ENCODE peak calls at places on chromosomes 12 and 14, in ten cellular contexts. O is stomach, F is HFF-Myc, H is upper lobe of left lung, P is omental fat pad, Q is GM10248, V is AG09309, M is neural crest cell, A is GM13977, U is Caco-2. J is an unnamed sample.

GRCh38 chr12:74728006-74728405 is 190.4 kb downstream of the ATXN7L3B start:
- DNase-seq in O (no peak), F (no peak), H (no peak), P (no peak), Q (no peak), V (no peak), M (no peak), A (no peak), U (no peak), J (no peak)

GRCh38 chr14:78469947-78470346 is 299.8 kb downstream of the NRXN3 start:
- DNase-seq in O (no peak), F (no peak), H (no peak), P (no peak), Q (no peak), V (no peak), M (no peak), A (no peak), U (no peak), J (no peak)

GRCh38 chr12:42056130-42056529 is 88.5 kb downstream of the GXYLT1 start:
- DNase-seq in O (no peak), F (no peak), H (no peak), P (no peak), Q (peak; percentile 39), V (no peak), M (no peak), A (peak; percentile 11), U (no peak), J (no peak)

GRCh38 chr14:71652368-71652767 is 279.9 kb upstream of the RGS6 start:
- DNase-seq in O (no peak), F (no peak), H (no peak), P (no peak), Q (no peak), V (no peak), M (no peak), A (no peak), U (no peak), J (no peak)

GRCh38 chr14:59333668-59334067 is 131.5 kb downstream of the GPR135 start:
- DNase-seq in O (no peak), F (peak; percentile 27), H (no peak), P (no peak), Q (no peak), V (peak; percentile 95), M (no peak), A (no peak), U (peak; percentile 59), J (no peak)

GRCh38 chr14:86575141-86575540 is 1045.2 kb downstream of the FLRT2 start:
- DNase-seq in O (no peak), F (no peak), H (no peak), P (no peak), Q (no peak), V (no peak), M (no peak), A (no peak), U (no peak), J (no peak)

GRCh38 chr12:96117460-96117859 is 76.7 kb upstream of the ELK3 start:
- DNase-seq in O (no peak), F (no peak), H (no peak), P (no peak), Q (no peak), V (no peak), M (no peak), A (no peak), U (peak; percentile 26), J (no peak)

GRCh38 chr14:90520326-90520725 is 123.5 kb downstream of the CALM1 start:
- DNase-seq in O (no peak), F (no peak), H (peak; percentile 45), P (no peak), Q (no peak), V (no peak), M (no peak), A (no peak), U (no peak), J (no peak)

GRCh38 chr14:74980398-74980745 is 22.3 kb upstream of the EIF2B2 start:
- DNase-seq in O (no peak), F (no peak), H (no peak), P (no peak), Q (no peak), V (no peak), M (no peak), A (no peak), U (no peak), J (no peak)

GRCh38 chr14:99671230-99672224 is 12.6 kb upstream of the CYP46A1 start:
- DNase-seq in O (no peak), F (no peak), H (no peak), P (no peak), Q (no peak), V (no peak), M (peak; percentile 64), A (no peak), U (no peak), J (no peak)

GRCh38 chr12:62123721-62124203 is 136.4 kb upstream of the USP15 start:
- DNase-seq in O (peak; percentile 31), F (peak; percentile 17), H (no peak), P (no peak), Q (peak; percentile 16), V (peak; percentile 11), M (peak; percentile 23), A (peak; percentile 7), U (peak; percentile 51), J (no peak)

GRCh38 chr14:93228550-93228949 is 21.5 kb downstream of the UBR7 start:
- DNase-seq in O (no peak), F (no peak), H (no peak), P (no peak), Q (no peak), V (no peak), M (no peak), A (no peak), U (no peak), J (no peak)

GRCh38 chr14:93231129-93231979 is 24.3 kb downstream of the UBR7 start:
- DNase-seq in O (no peak), F (no peak), H (no peak), P (no peak), Q (peak; percentile 39), V (no peak), M (no peak), A (peak; percentile 40), U (peak; percentile 29), J (no peak)

GRCh38 chr14:93230539-93230938 is 23.5 kb downstream of the UBR7 start:
- DNase-seq in O (no peak), F (no peak), H (no peak), P (no peak), Q (no peak), V (no peak), M (no peak), A (no peak), U (no peak), J (no peak)

GRCh38 chr14:93234798-93235197 is 27.7 kb downstream of the UBR7 start:
- DNase-seq in O (no peak), F (no peak), H (no peak), P (no peak), Q (no peak), V (peak; percentile 70), M (no peak), A (no peak), U (no peak), J (no peak)

GRCh38 chr14:93232159-93232558 is 25.1 kb downstream of the UBR7 start:
- DNase-seq in O (no peak), F (no peak), H (no peak), P (no peak), Q (no peak), V (no peak), M (no peak), A (no peak), U (no peak), J (no peak)
- TF ChIP-seq CTCF in O (no peak), F (no peak), H (no peak), P (no peak), Q (no peak), V (no peak), M (no peak), A (no peak), U (no peak), J (no peak)

DNA sequence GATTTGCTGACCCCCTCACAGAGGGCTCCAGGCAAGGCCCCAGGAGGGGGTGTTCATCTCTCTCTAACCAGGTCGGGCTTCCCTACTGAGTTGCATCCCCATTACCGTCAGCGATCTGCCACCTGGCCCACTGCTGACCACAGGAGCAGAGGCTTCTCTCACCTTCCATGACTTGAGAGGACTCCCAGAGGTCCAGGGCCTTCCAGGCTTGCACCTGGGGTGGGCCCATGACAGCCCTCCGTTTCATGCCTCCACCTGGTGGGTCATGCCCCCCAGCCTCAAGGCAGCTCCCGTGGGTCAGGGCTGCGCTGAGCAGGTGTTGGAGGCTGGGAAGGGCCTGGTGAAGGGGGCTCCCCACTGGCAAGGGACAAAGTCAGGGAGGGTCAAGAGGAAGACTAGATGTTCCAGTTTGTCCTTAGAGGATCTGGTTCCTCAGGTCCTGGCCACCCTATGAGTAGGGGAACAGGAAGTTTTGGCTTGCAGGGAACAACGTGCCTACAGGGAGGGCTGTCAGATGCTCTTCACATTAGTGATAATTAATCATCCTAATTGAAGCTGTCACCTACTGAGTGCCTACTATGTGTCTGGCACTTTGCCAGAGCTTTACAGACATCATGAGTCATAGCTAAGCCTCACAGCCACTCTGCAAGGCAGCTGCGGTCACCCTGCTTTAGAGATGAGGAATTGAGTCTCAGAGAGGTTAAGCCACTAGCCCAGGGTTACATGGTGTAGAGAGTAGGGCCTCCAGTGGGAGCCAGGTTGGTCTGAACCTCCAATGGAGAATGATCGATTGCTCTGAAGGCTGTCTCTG is 13.8 kb downstream of the NFKBIA start:
- DNase-seq in O (no peak), F (no peak), H (peak; percentile 33), P (no peak), Q (no peak), V (no peak), M (no peak), A (no peak), U (no peak), J (no peak)
- TF ChIP-seq CTCF in O (no peak), F (no peak), H (no peak), P (no peak), Q (no peak), V (no peak), M (no peak), A (no peak), U (no peak), J (no peak)

GRCh38 chr12:123436017-123436964 is at the start of gene RILPL2:
- DNase-seq in O (peak; percentile 91), F (peak; percentile 46), H (peak; percentile 99), P (peak; percentile 62), Q (peak; percentile 92), V (peak; percentile 38), M (peak; percentile 75), A (peak; percentile 88), U (peak; percentile 86), J (peak; percentile 92)
- TF ChIP-seq CTCF in O (no peak), F (no peak), H (peak; percentile 35), P (no peak), Q (no peak), V (no peak), M (no peak), A (no peak), U (no peak), J (no peak)

DNA sequence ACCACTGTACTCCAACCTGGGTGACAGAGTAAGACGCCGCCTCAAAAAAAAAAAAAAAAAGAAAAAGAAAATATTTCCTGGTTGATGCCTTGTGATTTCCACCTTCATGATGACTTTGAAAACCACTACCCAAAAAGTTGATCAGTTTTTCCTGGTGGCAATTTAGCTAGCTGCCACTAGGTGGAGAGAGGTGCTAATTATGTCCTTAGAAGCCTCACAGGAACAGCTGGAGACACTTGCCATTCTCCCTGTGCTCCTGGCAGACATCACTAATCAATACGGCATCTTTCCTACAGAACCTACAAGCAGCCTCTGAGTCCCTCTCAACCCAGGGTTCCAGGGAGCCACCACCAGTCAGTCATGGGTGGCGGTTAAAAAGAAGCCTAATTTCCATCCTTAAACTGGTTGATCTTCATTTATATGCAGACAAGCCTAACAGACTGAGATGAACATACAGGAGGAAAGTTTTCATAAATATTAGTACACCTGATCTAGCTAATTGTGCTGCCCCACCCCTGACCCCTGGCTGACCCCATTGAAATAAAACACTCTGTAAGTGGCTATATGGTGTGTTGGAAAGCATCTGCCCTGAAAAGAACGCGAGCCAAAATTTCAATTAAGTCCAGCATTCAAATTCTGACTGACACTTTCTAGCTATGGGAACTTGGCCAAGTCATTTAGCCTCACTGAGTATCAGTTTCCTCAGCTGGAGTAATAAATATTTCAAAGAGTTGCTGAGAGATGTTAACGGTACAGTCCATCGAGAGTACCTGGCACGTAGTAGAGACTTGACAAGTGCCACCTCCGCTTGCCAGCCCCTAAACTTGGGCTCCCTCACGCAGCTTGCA is 6.2 kb upstream of the OAS1 start:
- DNase-seq in O (peak; percentile 53), F (peak; percentile 15), H (no peak), P (no peak), Q (peak; percentile 62), V (no peak), M (peak; percentile 11), A (peak; percentile 59), U (peak; percentile 49), J (no peak)
- TF ChIP-seq CTCF in O (peak; percentile 58), F (peak; percentile 74), H (peak; percentile 53), P (no peak), Q (peak; percentile 74), V (peak; percentile 67), M (peak; percentile 73), A (peak; percentile 79), U (peak; percentile 63), J (peak; percentile 56)

J was measured in osteocyte.